ENCODE peak calls at places on chromosome 3, in five cellular contexts. V is CD4-positive, CD25-positive, alpha-beta regulatory T cell; R is C1 segment of cervical spinal cord; L is WTC11; G is stimulated activated CD4-positive, alpha-beta T cell treated with anti-CD3 and anti-CD28 coated beads, Interleukin-4, amount 100 ng/mL, for 48 hours. P is an unnamed sample.

GRCh38 chr3:69322110-69322509 is 63.8 kb downstream of the FRMD4B start:
- DNase-seq in V (no peak), R (no peak), L (no peak), G (no peak), P (no peak)

GRCh38 chr3:10437272-10437994 is 68.0 kb downstream of the ATP2B2 start:
- DNase-seq in V (peak; percentile 69), R (no peak), L (no peak), G (peak; percentile 37), P (no peak)

GRCh38 chr3:58074997-58075396 is 66.8 kb downstream of the FLNB start:
- DNase-seq in V (peak; percentile 47), R (no peak), L (no peak), G (peak; percentile 19), P (no peak)

GRCh38 chr3:171257251-171258179 is 202.7 kb downstream of the TNIK start:
- DNase-seq in V (peak; percentile 56), R (no peak), L (no peak), G (no peak), P (no peak)

GRCh38 chr3:122322095-122323075 is 2.7 kb upstream of the CSTA start:
- DNase-seq in V (no peak), R (no peak), L (no peak), G (no peak), P (no peak)

GRCh38 chr3:4313606-4314308 is 10.6 kb downstream of the SETMAR start:
- DNase-seq in V (no peak), R (no peak), L (no peak), G (no peak), P (no peak)

GRCh38 chr3:16124636-16125035 is 49.8 kb upstream of the GALNT15 start:
- DNase-seq in V (no peak), R (no peak), L (no peak), G (no peak), P (peak; percentile 97)

GRCh38 chr3:26307805-26308204 is 314.8 kb upstream of the LRRC3B start:
- DNase-seq in V (no peak), R (peak; percentile 27), L (no peak), G (no peak), P (no peak)

GRCh38 chr3:151058742-151059141 is 26.7 kb upstream of the MED12L start:
- DNase-seq in V (no peak), R (no peak), L (no peak), G (no peak), P (no peak)

GRCh38 chr3:48186993-48187578 is 1.1 kb downstream of the CDC25A start:
- DNase-seq in V (no peak), R (no peak), L (no peak), G (no peak), P (peak; percentile 24)

GRCh38 chr3:194573680-194574437 is 59.4 kb downstream of the TMEM44 start:
- DNase-seq in V (peak; percentile 38), R (peak; percentile 29), L (peak; percentile 40), G (peak; percentile 30), P (peak; percentile 60)

GRCh38 chr3:140630366-140630765 is 47.5 kb upstream of the TRIM42 start:
- DNase-seq in V (no peak), R (no peak), L (no peak), G (no peak), P (no peak)

GRCh38 chr3:38004415-38005075 is 14.0 kb downstream of the VILL start:
- DNase-seq in V (peak; percentile 46), R (peak; percentile 82), L (peak; percentile 72), G (peak; percentile 37), P (peak; percentile 49)

GRCh38 chr3:66778107-66778506 is 220.0 kb upstream of the KBTBD8 start:
- DNase-seq in V (no peak), R (no peak), L (no peak), G (no peak), P (no peak)

GRCh38 chr3:128293930-128294329 is 140.6 kb downstream of the EEFSEC start:
- DNase-seq in V (no peak), R (no peak), L (no peak), G (no peak), P (no peak)

GRCh38 chr3:170734043-170734736 is 135.8 kb downstream of the RPL22L1 start:
- DNase-seq in V (no peak), R (no peak), L (no peak), G (no peak), P (no peak)

GRCh38 chr3:173755161-173755560 is 357.6 kb downstream of the NLGN1 start:
- DNase-seq in V (no peak), R (no peak), L (no peak), G (no peak), P (no peak)

GRCh38 chr3:66483006-66483928 is 17.6 kb downstream of the LRIG1 start:
- DNase-seq in V (no peak), R (peak; percentile 88), L (peak; percentile 26), G (no peak), P (peak; percentile 76)

GRCh38 chr3:56342475-56342874 is 125.8 kb downstream of the ERC2 start:
- DNase-seq in V (no peak), R (no peak), L (no peak), G (no peak), P (no peak)

GRCh38 chr3:94965867-94966471 is 903.1 kb downstream of the NSUN3 start:
- DNase-seq in V (no peak), R (no peak), L (no peak), G (no peak), P (no peak)

GRCh38 chr3:195542261-195542660 is 864 bp downstream of the PPP1R2 start:
- DNase-seq in V (no peak), R (no peak), L (no peak), G (no peak), P (no peak)

GRCh38 chr3:114863848-114864247 is 283.2 kb downstream of the ZBTB20 start:
- DNase-seq in V (no peak), R (no peak), L (no peak), G (no peak), P (no peak)

GRCh38 chr3:195265363-195265976 is 5.5 kb downstream of the XXYLT1 start:
- DNase-seq in V (no peak), R (no peak), L (no peak), G (no peak), P (no peak)

GRCh38 chr3:185152433-185153169 is at the start of gene C3orf70:
- DNase-seq in V (no peak), R (peak; percentile 80), L (peak; percentile 55), G (no peak), P (peak; percentile 55)

GRCh38 chr3:151743860-151744259 is 10.1 kb downstream of the AADACL2 start:
- DNase-seq in V (no peak), R (no peak), L (no peak), G (no peak), P (no peak)

GRCh38 chr3:10983219-10983916 is 9.2 kb upstream of the SLC6A1 start:
- DNase-seq in V (no peak), R (no peak), L (peak; percentile 42), G (no peak), P (no peak)

GRCh38 chr3:193346259-193346658 is 32.3 kb downstream of the ATP13A5 start:
- DNase-seq in V (no peak), R (no peak), L (peak; percentile 19), G (no peak), P (no peak)

GRCh38 chr3:135449046-135449445 is 516.5 kb upstream of the PPP2R3A start:
- DNase-seq in V (no peak), R (no peak), L (no peak), G (no peak), P (no peak)

GRCh38 chr3:160226026-160226739 is 961 bp downstream of the C3orf80 start:
- DNase-seq in V (no peak), R (no peak), L (peak; percentile 32), G (no peak), P (no peak)

GRCh38 chr3:108513961-108514360 is 3.6 kb upstream of the MYH15 start:
- DNase-seq in V (no peak), R (no peak), L (no peak), G (no peak), P (no peak)

GRCh38 chr3:134754768-134755559 is 40.1 kb upstream of the EPHB1 start:
- DNase-seq in V (no peak), R (no peak), L (peak; percentile 85), G (peak; percentile 18), P (no peak)

GRCh38 chr3:136255672-136256406 is 5.7 kb downstream of the PCCB start:
- DNase-seq in V (no peak), R (peak; percentile 13), L (no peak), G (no peak), P (no peak)

GRCh38 chr3:175294793-175295192 is 435.7 kb downstream of the NAALADL2 start:
- DNase-seq in V (no peak), R (no peak), L (no peak), G (no peak), P (no peak)

P was measured in fibroblast of gingiva.